ENCODE peak calls at places on chromosome 20, in six cellular contexts. One of them, this sample, is unnamed.
A peak's percentile ranks its signal among the peaks of the same experiment; 100 is the strongest.

GRCh38 chr20:57066126-57066900 is 200.1 kb downstream of the BMP7 start:
- DNase-seq in K562: no peak
- DNase-seq in IMR-90: no peak
- DNase-seq in H1: no peak
- DNase-seq in GM12878: no peak
- DNase-seq in HepG2: no peak
- DNase-seq in this sample: no peak

GRCh38 chr20:46014517-46015396 is 6.0 kb downstream of the MMP9 start:
- DNase-seq in K562: no peak
- DNase-seq in H1: no peak
- DNase-seq in IMR-90: no peak
- DNase-seq in HepG2: peak; percentile 82
- DNase-seq in GM12878: no peak
- DNase-seq in this sample: no peak

GRCh38 chr20:36434383-36434782 is 106.9 kb upstream of the MYL9 start:
- DNase-seq in IMR-90: no peak
- DNase-seq in HepG2: no peak
- DNase-seq in GM12878: no peak
- DNase-seq in H1: no peak
- DNase-seq in K562: no peak
- DNase-seq in this sample: no peak

GRCh38 chr20:35611482-35611881 is 4.1 kb upstream of the SPAG4 start:
- DNase-seq in GM12878: peak; percentile 63
- DNase-seq in HepG2: no peak
- DNase-seq in IMR-90: no peak
- DNase-seq in H1: no peak
- DNase-seq in K562: no peak
- DNase-seq in this sample: no peak

GRCh38 chr20:21031666-21032065 is 74.5 kb downstream of the LINC00237 start:
- DNase-seq in IMR-90: no peak
- DNase-seq in GM12878: no peak
- DNase-seq in H1: no peak
- DNase-seq in HepG2: peak; percentile 51
- DNase-seq in K562: no peak
- DNase-seq in this sample: no peak

GRCh38 chr20:51660741-51661608 is 107.2 kb downstream of the ATP9A start:
- DNase-seq in K562: no peak
- DNase-seq in IMR-90: peak; percentile 93
- DNase-seq in GM12878: no peak
- DNase-seq in HepG2: no peak
- DNase-seq in H1: no peak
- DNase-seq in this sample: peak; percentile 23

GRCh38 chr20:16821211-16822089 is 73.3 kb downstream of the OTOR start:
- DNase-seq in H1: peak; percentile 13
- DNase-seq in IMR-90: peak; percentile 29
- DNase-seq in K562: peak; percentile 28
- DNase-seq in HepG2: peak; percentile 46
- DNase-seq in GM12878: no peak
- DNase-seq in this sample: peak; percentile 31

GRCh38 chr20:36569847-36570429 is 3.5 kb upstream of the TGIF2 start:
- DNase-seq in H1: no peak
- DNase-seq in GM12878: no peak
- DNase-seq in IMR-90: peak; percentile 65
- DNase-seq in K562: no peak
- DNase-seq in HepG2: no peak
- DNase-seq in this sample: no peak

GRCh38 chr20:4957939-4958362 is 43.4 kb downstream of the SLC23A2 start:
- DNase-seq in GM12878: no peak
- DNase-seq in H1: no peak
- DNase-seq in K562: no peak
- DNase-seq in IMR-90: peak; percentile 52
- DNase-seq in HepG2: no peak
- DNase-seq in this sample: no peak

GRCh38 chr20:38680492-38681118 is 43.7 kb upstream of the SLC32A1 start:
- DNase-seq in HepG2: peak; percentile 45
- DNase-seq in GM12878: no peak
- DNase-seq in H1: no peak
- DNase-seq in IMR-90: peak; percentile 28
- DNase-seq in K562: peak; percentile 37
- DNase-seq in this sample: no peak

GRCh38 chr20:41005361-41005729 is 23.3 kb upstream of the TOP1 start:
- DNase-seq in GM12878: no peak
- DNase-seq in K562: no peak
- DNase-seq in H1: no peak
- DNase-seq in HepG2: no peak
- DNase-seq in IMR-90: peak; percentile 98
- DNase-seq in this sample: peak; percentile 74

GRCh38 chr20:20568604-20569205 is 143.7 kb downstream of the RALGAPA2 start:
- DNase-seq in HepG2: peak; percentile 58
- DNase-seq in H1: no peak
- DNase-seq in K562: peak; percentile 5
- DNase-seq in GM12878: no peak
- DNase-seq in IMR-90: peak; percentile 58
- DNase-seq in this sample: no peak

GRCh38 chr20:46117704-46118467 is at the start of gene CD40:
- DNase-seq in K562: peak; percentile 99
- DNase-seq in HepG2: peak; percentile 71
- DNase-seq in GM12878: peak; percentile 76
- DNase-seq in IMR-90: peak; percentile 23
- DNase-seq in H1: peak; percentile 51
- DNase-seq in this sample: peak; percentile 68

GRCh38 chr20:1816384-1817381 is 78.5 kb upstream of the SIRPA start:
- DNase-seq in HepG2: no peak
- DNase-seq in H1: no peak
- DNase-seq in IMR-90: peak; percentile 63
- DNase-seq in K562: no peak
- DNase-seq in GM12878: no peak
- DNase-seq in this sample: no peak

GRCh38 chr20:22226849-22227248 is 357.5 kb downstream of the FOXA2 start:
- DNase-seq in IMR-90: no peak
- DNase-seq in H1: no peak
- DNase-seq in HepG2: no peak
- DNase-seq in GM12878: peak; percentile 47
- DNase-seq in K562: no peak
- DNase-seq in this sample: no peak

GRCh38 chr20:25089096-25089495 is 7.2 kb upstream of the VSX1 start:
- DNase-seq in HepG2: no peak
- DNase-seq in K562: no peak
- DNase-seq in H1: no peak
- DNase-seq in GM12878: no peak
- DNase-seq in IMR-90: no peak
- DNase-seq in this sample: no peak

GRCh38 chr20:49982072-49982345 is 771 bp upstream of the SNAI1 start:
- DNase-seq in GM12878: no peak
- DNase-seq in K562: no peak
- DNase-seq in IMR-90: no peak
- DNase-seq in H1: no peak
- DNase-seq in HepG2: no peak
- DNase-seq in this sample: no peak

GRCh38 chr20:49983123-49983847 is 505 bp downstream of the SNAI1 start:
- DNase-seq in HepG2: no peak
- DNase-seq in K562: peak; percentile 73
- DNase-seq in H1: no peak
- DNase-seq in IMR-90: no peak
- DNase-seq in GM12878: no peak
- DNase-seq in this sample: no peak

GRCh38 chr20:49983848-49984408 is 1.1 kb downstream of the SNAI1 start:
- DNase-seq in HepG2: no peak
- DNase-seq in IMR-90: peak; percentile 49
- DNase-seq in GM12878: no peak
- DNase-seq in H1: no peak
- DNase-seq in K562: peak; percentile 59
- DNase-seq in this sample: no peak

GRCh38 chr20:49981218-49982071 is 1.3 kb upstream of the SNAI1 start:
- DNase-seq in HepG2: no peak
- DNase-seq in IMR-90: no peak
- DNase-seq in GM12878: no peak
- DNase-seq in H1: no peak
- DNase-seq in K562: no peak
- DNase-seq in this sample: no peak

DNA sequence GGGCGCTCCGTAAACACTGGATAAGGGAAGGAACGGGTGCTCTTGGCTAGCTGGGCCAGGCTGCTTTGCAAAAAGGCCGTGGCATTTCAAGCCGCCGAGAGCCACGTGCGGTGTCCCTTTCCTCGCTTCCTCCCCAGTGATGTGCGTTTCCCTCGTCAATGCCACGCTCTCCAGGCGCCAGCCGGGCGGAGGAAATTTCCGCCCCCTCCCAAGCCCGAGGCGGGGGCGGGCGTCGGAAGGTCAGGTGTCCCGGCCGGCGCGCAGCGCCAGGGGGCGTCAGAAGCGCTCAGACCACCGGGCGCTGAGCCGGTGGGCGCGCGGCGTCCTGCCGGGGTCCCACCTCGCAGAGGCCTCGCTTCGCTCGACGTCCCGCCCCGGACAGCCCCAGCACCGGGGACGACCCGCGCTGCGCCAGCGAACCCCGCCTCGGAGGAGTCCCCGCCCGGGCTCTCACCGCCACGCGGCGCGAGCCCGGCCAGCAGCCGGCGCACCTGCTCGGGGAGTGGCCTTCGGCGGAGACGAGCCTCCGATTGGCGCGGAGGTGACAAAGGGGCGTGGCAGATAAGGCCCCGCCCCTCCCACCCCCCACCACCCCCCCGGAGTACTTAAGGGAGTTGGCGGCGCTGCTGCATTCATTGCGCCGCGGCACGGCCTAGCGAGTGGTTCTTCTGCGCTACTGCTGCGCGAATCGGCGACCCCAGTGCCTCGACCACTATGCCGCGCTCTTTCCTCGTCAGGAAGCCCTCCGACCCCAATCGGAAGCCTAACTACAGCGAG is at the start of gene SNAI1:
- DNase-seq in HepG2: peak; percentile 86
- DNase-seq in H1: no peak
- DNase-seq in K562: peak; percentile 94
- DNase-seq in IMR-90: peak; percentile 86
- DNase-seq in GM12878: peak; percentile 32
- DNase-seq in this sample: peak; percentile 66
- H3K4me3 ChIP-seq in HepG2: peak within 1 kb of the TSS; percentile 70
- H3K4me3 ChIP-seq in H1: peak within 1 kb of the TSS; percentile 60
- H3K4me3 ChIP-seq in K562: peak within 1 kb of the TSS; percentile 92
- H3K4me3 ChIP-seq in IMR-90: peak within 1 kb of the TSS; percentile 92
- H3K4me3 ChIP-seq in GM12878: peak within 1 kb of the TSS; percentile 58
- H3K4me3 ChIP-seq in this sample: peak within 1 kb of the TSS; percentile 100

GRCh38 chr20:44599715-44600114 is 17.3 kb downstream of the PKIG start:
- DNase-seq in GM12878: no peak
- DNase-seq in HepG2: no peak
- DNase-seq in K562: no peak
- DNase-seq in IMR-90: no peak
- DNase-seq in H1: no peak
- DNase-seq in this sample: no peak

GRCh38 chr20:44600301-44600700 is 17.9 kb downstream of the PKIG start:
- DNase-seq in IMR-90: no peak
- DNase-seq in K562: no peak
- DNase-seq in HepG2: no peak
- DNase-seq in H1: no peak
- DNase-seq in GM12878: no peak
- DNase-seq in this sample: no peak

GRCh38 chr20:44597516-44597915 is 15.1 kb downstream of the PKIG start:
- DNase-seq in GM12878: no peak
- DNase-seq in IMR-90: no peak
- DNase-seq in H1: no peak
- DNase-seq in K562: no peak
- DNase-seq in HepG2: no peak
- DNase-seq in this sample: no peak

GRCh38 chr20:44597930-44598329 is 15.6 kb downstream of the PKIG start:
- DNase-seq in H1: no peak
- DNase-seq in K562: no peak
- DNase-seq in HepG2: no peak
- DNase-seq in IMR-90: no peak
- DNase-seq in GM12878: no peak
- DNase-seq in this sample: no peak

DNA sequence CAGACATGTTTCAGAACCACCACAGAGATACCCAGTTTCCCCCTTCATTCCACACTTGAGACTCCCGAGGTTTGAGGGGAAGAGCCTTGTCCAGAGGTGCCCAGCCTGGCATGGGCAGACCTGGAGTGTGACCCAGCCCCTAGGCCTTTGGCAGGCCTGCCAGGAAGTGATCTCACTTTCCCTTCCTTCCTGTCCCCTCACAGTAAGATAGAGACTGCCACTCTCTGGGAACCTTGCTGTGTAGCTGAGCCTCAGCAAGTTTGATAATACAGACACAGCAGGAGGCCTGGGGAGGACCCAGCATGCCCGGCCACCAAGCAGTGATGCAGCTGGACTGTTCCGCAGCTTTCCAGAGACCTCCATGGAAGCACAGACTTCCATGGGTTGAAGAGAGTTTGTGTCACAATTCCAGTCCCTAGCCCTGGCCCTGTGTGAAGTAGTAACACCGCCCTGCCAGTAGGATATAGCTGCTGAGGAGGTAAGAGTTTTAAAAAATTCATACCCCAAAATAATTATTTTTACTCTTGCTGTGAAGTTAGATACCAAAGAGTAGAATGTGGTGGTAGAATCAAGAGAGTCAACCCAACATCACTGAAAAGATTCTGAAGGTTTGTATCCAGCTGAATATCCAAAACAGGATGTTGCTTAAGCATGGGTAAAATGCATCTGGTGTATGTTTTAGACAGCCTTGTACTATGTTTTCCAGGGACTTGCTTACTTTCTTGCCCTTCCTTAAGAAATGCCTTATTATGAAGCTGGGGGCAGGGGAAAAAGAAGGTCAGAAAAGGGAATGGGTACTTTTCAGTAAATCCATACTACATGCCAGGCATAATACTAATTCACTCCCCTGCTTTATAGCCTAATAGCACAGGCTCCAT is 16.3 kb downstream of the PKIG start:
- DNase-seq in K562: no peak
- DNase-seq in IMR-90: no peak
- DNase-seq in H1: no peak
- DNase-seq in HepG2: no peak
- DNase-seq in GM12878: no peak
- DNase-seq in this sample: no peak
- H3K9ac ChIP-seq in K562: no peak overlapping the region
- H3K9ac ChIP-seq in IMR-90: no peak overlapping the region
- H3K9ac ChIP-seq in H1: no peak overlapping the region
- H3K9ac ChIP-seq in HepG2: no peak overlapping the region
- H3K9ac ChIP-seq in GM12878: peak overlapping the region; percentile 12
- H3K9ac ChIP-seq in this sample: no peak overlapping the region

GRCh38 chr20:34311118-34312023 is 8.2 kb upstream of the AHCY start:
- DNase-seq in IMR-90: no peak
- DNase-seq in GM12878: no peak
- DNase-seq in HepG2: peak; percentile 100
- DNase-seq in K562: no peak
- DNase-seq in H1: peak; percentile 47
- DNase-seq in this sample: no peak
- TF ChIP-seq CEBPB in IMR-90: no peak
- TF ChIP-seq CEBPB in GM12878: no peak
- TF ChIP-seq CEBPB in HepG2: no peak
- TF ChIP-seq CEBPB in K562: no peak
- TF ChIP-seq CEBPB in H1: no peak
- TF ChIP-seq CEBPB in this sample: no peak

DNA sequence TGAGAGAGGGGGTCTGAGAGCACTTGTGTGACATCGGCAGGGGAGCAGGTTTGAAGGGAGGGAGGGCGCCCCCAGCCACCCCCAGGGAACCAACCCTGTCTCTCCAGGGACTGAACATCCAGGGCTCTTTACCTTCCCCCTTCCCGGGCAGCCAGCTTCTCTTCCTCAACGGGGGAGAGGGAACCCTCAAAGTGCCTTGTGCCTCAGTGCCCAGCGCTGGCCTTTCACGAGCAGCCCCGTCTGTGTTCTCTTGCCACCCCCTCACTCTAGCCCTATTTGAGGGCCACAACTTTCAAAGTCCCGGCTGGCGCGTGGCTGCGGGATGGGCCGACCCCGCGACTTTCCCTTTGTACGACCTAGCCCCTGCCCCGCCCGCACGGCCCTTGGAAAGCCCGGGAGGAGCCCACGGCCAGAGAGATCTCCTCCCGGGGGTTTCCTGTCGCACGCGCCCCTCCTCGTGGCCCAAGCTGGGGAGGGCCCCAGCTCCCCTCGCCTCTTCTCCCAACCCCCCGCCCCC is 608 bp downstream of the SCRT2 start:
- DNase-seq in H1: no peak
- DNase-seq in GM12878: no peak
- DNase-seq in HepG2: no peak
- DNase-seq in K562: no peak
- DNase-seq in IMR-90: no peak
- DNase-seq in this sample: no peak
- H3K4me3 ChIP-seq in H1: peak overlapping the region; percentile 21
- H3K4me3 ChIP-seq in GM12878: no peak overlapping the region
- H3K4me3 ChIP-seq in HepG2: no peak overlapping the region
- H3K4me3 ChIP-seq in K562: peak overlapping the region; percentile 37
- H3K4me3 ChIP-seq in IMR-90: no peak overlapping the region
- H3K4me3 ChIP-seq in this sample: no peak overlapping the region

This sample was measured in HCT116.